ENCODE peak calls at places on chromosomes 4 and X, in four cellular contexts. Z is AG08396, U is GM06990, Q is Right ventricle myocardium superior. S is an unnamed sample.

GRCh38 chrX:46407036-46407752 is 138.0 kb downstream of the ZNF674 start:
- DNase-seq in Z (no peak), U (no peak), Q (no peak), S (no peak)

GRCh38 chr4:145784036-145784435 is 104.1 kb downstream of the C4orf51 start:
- DNase-seq in Z (no peak), U (no peak), Q (no peak), S (no peak)

GRCh38 chrX:108029928-108030711 is 14.7 kb upstream of the VSIG1 start:
- DNase-seq in Z (no peak), U (no peak), Q (no peak), S (no peak)

GRCh38 chr4:142582340-142582739 is 263.8 kb downstream of the INPP4B start:
- DNase-seq in Z (no peak), U (no peak), Q (no peak), S (no peak)

GRCh38 chrX:136598631-136599030 is 49.3 kb upstream of the CD40LG start:
- DNase-seq in Z (no peak), U (no peak), Q (no peak), S (no peak)

GRCh38 chrX:43557792-43558191 is 98.3 kb upstream of the MAOA start:
- DNase-seq in Z (peak), U (peak), Q (peak), S (no peak)

GRCh38 chr4:182294436-182294835 is 51.2 kb downstream of the TENM3 start:
- DNase-seq in Z (no peak), U (no peak), Q (no peak), S (no peak)

GRCh38 chrX:54920610-54921426 is at the start of gene TRO:
- DNase-seq in Z (no peak), U (no peak), Q (no peak), S (no peak)

GRCh38 chr4:111221371-111221770 is 598.5 kb upstream of the PITX2 start:
- DNase-seq in Z (no peak), U (no peak), Q (no peak), S (no peak)

GRCh38 chr4:153110739-153111138 is 93.5 kb upstream of the TRIM2 start:
- DNase-seq in Z (no peak), U (no peak), Q (no peak), S (no peak)

GRCh38 chr4:25925486-25926201 is 11.6 kb downstream of the SMIM20 start:
- DNase-seq in Z (peak), U (no peak), Q (peak), S (no peak)

GRCh38 chr4:171484681-171485080 is 328.5 kb upstream of the GALNTL6 start:
- DNase-seq in Z (no peak), U (no peak), Q (no peak), S (no peak)

GRCh38 chrX:63275127-63275526 is 76.0 kb downstream of the SPIN4 start:
- DNase-seq in Z (peak), U (no peak), Q (no peak), S (no peak)

GRCh38 chr4:86670298-86670697 is 76.2 kb downstream of the PTPN13 start:
- DNase-seq in Z (no peak), U (no peak), Q (no peak), S (no peak)

GRCh38 chr4:146855761-146856160 is 89.9 kb downstream of the TTC29 start:
- DNase-seq in Z (no peak), U (no peak), Q (no peak), S (no peak)

GRCh38 chr4:176191974-176192373 is 3.4 kb downstream of the SPATA4 start:
- DNase-seq in Z (no peak), U (no peak), Q (no peak), S (no peak)

GRCh38 chr4:99002274-99002673 is 6.8 kb downstream of the METAP1 start:
- DNase-seq in Z (no peak), U (no peak), Q (no peak), S (no peak)

GRCh38 chr4:54400188-54400587 is 171.1 kb downstream of the PDGFRA start:
- DNase-seq in Z (no peak), U (no peak), Q (no peak), S (no peak)

GRCh38 chrX:104270916-104271512 is 16.3 kb upstream of the ESX1 start:
- DNase-seq in Z (peak), U (no peak), Q (peak), S (no peak)

GRCh38 chr4:74555231-74555630 is 110.3 kb downstream of the AREG start:
- DNase-seq in Z (peak), U (no peak), Q (no peak), S (no peak)

GRCh38 chr4:2484993-2485392 is 16.1 kb downstream of the RNF4 start:
- DNase-seq in Z (no peak), U (peak), Q (peak), S (no peak)

GRCh38 chrX:37998586-37999267 is 7.6 kb upstream of the SYTL5 start:
- DNase-seq in Z (peak), U (no peak), Q (no peak), S (no peak)

GRCh38 chrX:2502668-2503519 is 2.1 kb upstream of the DHRSX start:
- DNase-seq in Z (no peak), U (no peak), Q (no peak), S (no peak)

GRCh38 chr4:78775278-78776030 is 696 bp upstream of the BMP2K start:
- DNase-seq in Z (peak), U (peak), Q (peak), S (no peak)

GRCh38 chr4:102345795-102346100 is 466 bp upstream of the SLC39A8 start:
- DNase-seq in Z (no peak), U (no peak), Q (peak), S (no peak)

GRCh38 chr4:2805712-2806391 is 13.0 kb downstream of the SH3BP2 start:
- DNase-seq in Z (no peak), U (no peak), Q (peak), S (no peak)

GRCh38 chr4:40046311-40046980 is 10.2 kb upstream of the N4BP2 start:
- DNase-seq in Z (peak), U (no peak), Q (no peak), S (no peak)

GRCh38 chrX:20029728-20030127 is 38.9 kb upstream of the BCLAF3 start:
- DNase-seq in Z (no peak), U (no peak), Q (no peak), S (no peak)

GRCh38 chr4:2243682-2244380 is 1.9 kb upstream of the HAUS3 start:
- DNase-seq in Z (peak), U (no peak), Q (peak), S (no peak)

GRCh38 chr4:70705146-70705855 is 16.5 kb upstream of the RUFY3 start:
- DNase-seq in Z (peak), U (peak), Q (peak), S (peak)

GRCh38 chr4:113815826-113816225 is 54.3 kb upstream of the CAMK2D start:
- DNase-seq in Z (no peak), U (no peak), Q (no peak), S (no peak)

GRCh38 chr4:111959202-111959601 is 186.1 kb upstream of the FAM241A start:
- DNase-seq in Z (no peak), U (no peak), Q (no peak), S (no peak)

GRCh38 chr4:40270609-40271008 is 64.5 kb upstream of the CHRNA9 start:
- DNase-seq in Z (no peak), U (no peak), Q (no peak), S (no peak)

GRCh38 chr4:29711226-29711625 is 1008.9 kb upstream of the PCDH7 start:
- DNase-seq in Z (no peak), U (no peak), Q (no peak), S (no peak)

GRCh38 chrX:84046403-84046984 is 141.5 kb downstream of the RPS6KA6 start:
- DNase-seq in Z (peak), U (peak), Q (no peak), S (no peak)

GRCh38 chrX:66731398-66731797 is 92.5 kb upstream of the EDA2R start:
- DNase-seq in Z (peak), U (no peak), Q (no peak), S (no peak)

GRCh38 chr4:15063341-15063740 is 61.1 kb downstream of the CPEB2 start:
- DNase-seq in Z (no peak), U (no peak), Q (no peak), S (no peak)

GRCh38 chr4:149845643-149846208 is 30.1 kb upstream of the IQCM start:
- DNase-seq in Z (no peak), U (no peak), Q (no peak), S (no peak)

GRCh38 chr4:53905935-53906377 is 158.4 kb downstream of the CHIC2 start:
- DNase-seq in Z (peak), U (peak), Q (peak), S (no peak)

S was measured in cortex of kidney.